ENCODE peak calls at places on chromosomes 5 and 9, in eight cellular contexts. E, M, S, B, F, I, K and U are unnamed samples.

GRCh38 chr9:28808042-28808441 is 1234.8 kb upstream of the C9orf72 start:
- DNase-seq in I (no peak), S (no peak), K (peak; percentile 1), B (no peak), E (peak; percentile 61), M (peak; percentile 78), F (peak; percentile 51), U (no peak)

GRCh38 chr5:107496466-107496865 is 174.3 kb downstream of the EFNA5 start:
- DNase-seq in S (no peak), M (no peak), I (no peak), K (no peak), E (no peak), F (no peak), B (no peak), U (no peak)

GRCh38 chr9:93020785-93021670 is 37.5 kb upstream of the SUSD3 start:
- DNase-seq in I (peak; percentile 68), B (no peak), S (no peak), E (no peak), M (peak; percentile 6), F (no peak), K (no peak), U (no peak)

GRCh38 chr5:174688441-174689354 is 35.7 kb upstream of the MSX2 start:
- DNase-seq in M (no peak), F (no peak), I (no peak), E (no peak), S (no peak), B (no peak), K (no peak), U (no peak)

GRCh38 chr5:154010660-154011059 is 28.1 kb downstream of the FAM114A2 start:
- DNase-seq in K (no peak), I (no peak), F (no peak), E (no peak), B (no peak), S (no peak), M (peak; percentile 30), U (no peak)

GRCh38 chr9:108088916-108089315 is 599.3 kb upstream of the KLF4 start:
- DNase-seq in I (no peak), K (no peak), M (no peak), B (no peak), E (no peak), S (no peak), F (no peak), U (no peak)

GRCh38 chr5:72452515-72453259 is 54.5 kb downstream of the ZNF366 start:
- DNase-seq in F (peak; percentile 17), I (no peak), B (no peak), M (peak; percentile 86), E (no peak), K (peak; percentile 93), S (no peak), U (no peak)

GRCh38 chr9:95772320-95773060 is 103.0 kb upstream of the ERCC6L2 start:
- DNase-seq in S (no peak), I (no peak), F (no peak), M (peak; percentile 17), E (peak; percentile 16), B (no peak), K (peak; percentile 67), U (no peak)

GRCh38 chr5:88390007-88390385 is 121.4 kb upstream of the TMEM161B start:
- DNase-seq in S (no peak), E (peak; percentile 33), I (no peak), K (no peak), F (no peak), B (no peak), M (no peak), U (no peak)

GRCh38 chr5:127830829-127831598 is 127.8 kb downstream of the CCDC192 start:
- DNase-seq in I (no peak), E (no peak), F (no peak), B (no peak), K (no peak), M (no peak), S (no peak), U (no peak)

GRCh38 chr5:129271309-129271708 is 176.8 kb downstream of the ISOC1 start:
- DNase-seq in K (no peak), E (peak; percentile 14), I (no peak), S (no peak), B (no peak), F (no peak), M (peak; percentile 19), U (no peak)

GRCh38 chr5:108382784-108383358 is 973 bp upstream of the FBXL17 start:
- DNase-seq in F (peak; percentile 63), M (no peak), E (no peak), S (no peak), K (no peak), B (no peak), I (peak; percentile 24), U (no peak)

GRCh38 chr5:5588386-5588785 is 165.9 kb downstream of the ICE1 start:
- DNase-seq in K (no peak), I (no peak), E (no peak), B (no peak), F (no peak), M (no peak), S (no peak), U (no peak)

GRCh38 chr5:134567651-134568338 is 42.3 kb downstream of the JADE2 start:
- DNase-seq in M (peak; percentile 28), K (peak; percentile 79), F (no peak), E (no peak), B (no peak), I (no peak), S (no peak), U (no peak)

GRCh38 chr5:41095324-41096101 is 24.4 kb upstream of the MROH2B start:
- DNase-seq in B (no peak), S (no peak), K (no peak), M (no peak), I (no peak), E (no peak), F (no peak), U (no peak)

GRCh38 chr9:20570756-20571155 is 51.5 kb downstream of the MLLT3 start:
- DNase-seq in B (no peak), K (peak; percentile 42), I (no peak), S (no peak), M (peak; percentile 62), F (no peak), E (no peak), U (no peak)

GRCh38 chr5:96816430-96816939 is 8.7 kb upstream of the ERAP1 start:
- DNase-seq in F (no peak), S (no peak), M (peak; percentile 59), E (no peak), K (peak; percentile 32), I (peak; percentile 74), B (no peak), U (peak; percentile 90)

GRCh38 chr9:135070198-135070951 is 17.1 kb upstream of the OLFM1 start:
- DNase-seq in M (no peak), F (no peak), E (peak; percentile 73), S (no peak), I (no peak), B (no peak), K (no peak), U (no peak)

GRCh38 chr5:100827481-100827889 is 75.6 kb downstream of the ST8SIA4 start:
- DNase-seq in M (peak; percentile 72), E (no peak), I (no peak), S (no peak), F (no peak), B (no peak), K (peak; percentile 37), U (no peak)

GRCh38 chr5:56259002-56259511 is 25.9 kb upstream of the ANKRD55 start:
- DNase-seq in I (no peak), M (peak; percentile 52), E (no peak), S (no peak), K (peak; percentile 78), B (no peak), F (peak; percentile 93), U (peak; percentile 55)

GRCh38 chr9:137366891-137367381 is 56.0 kb downstream of the EXD3 start:
- DNase-seq in I (no peak), B (no peak), S (no peak), F (no peak), M (no peak), E (no peak), K (no peak), U (no peak)

GRCh38 chr5:173884402-173885053 is 3.6 kb upstream of the CPEB4 start:
- DNase-seq in I (peak; percentile 72), F (no peak), B (no peak), S (no peak), E (no peak), M (no peak), K (no peak), U (peak; percentile 67)

GRCh38 chr5:173412151-173412550 is 83.9 kb upstream of the STC2 start:
- DNase-seq in F (no peak), I (no peak), M (no peak), S (no peak), B (no peak), E (no peak), K (no peak), U (no peak)

GRCh38 chr9:37592108-37592951 is at the start of gene TOMM5:
- DNase-seq in S (peak; percentile 80), E (peak; percentile 96), F (peak; percentile 86), M (peak; percentile 86), B (peak; percentile 77), I (peak; percentile 95), K (peak; percentile 91), U (peak; percentile 76)

GRCh38 chr5:174614500-174615135 is 109.8 kb upstream of the MSX2 start:
- DNase-seq in F (no peak), E (no peak), S (no peak), K (no peak), I (no peak), M (no peak), B (no peak), U (no peak)

GRCh38 chr5:74541381-74541781 is 99.1 kb downstream of the ENC1 start:
- DNase-seq in B (no peak), S (no peak), I (no peak), E (no peak), F (no peak), K (peak; percentile 72), M (peak; percentile 4), U (no peak)

GRCh38 chr5:80998590-80998979 is 38.4 kb downstream of the RASGRF2 start:
- DNase-seq in S (no peak), F (no peak), I (peak; percentile 28), B (no peak), K (peak; percentile 7), M (no peak), E (no peak), U (no peak)

GRCh38 chr5:172351240-172351778 is 67.7 kb upstream of the UBTD2 start:
- DNase-seq in I (no peak), F (no peak), E (no peak), B (no peak), M (no peak), S (no peak), K (no peak), U (no peak)

GRCh38 chr5:73948289-73948688 is 322.3 kb downstream of the ARHGEF28 start:
- DNase-seq in K (no peak), M (no peak), I (no peak), S (no peak), E (no peak), B (no peak), F (no peak), U (no peak)

GRCh38 chr5:154179846-154180710 is 10.5 kb upstream of the GALNT10 start:
- DNase-seq in M (peak; percentile 60), K (peak; percentile 57), S (no peak), I (peak; percentile 52), B (peak; percentile 23), E (peak; percentile 76), F (peak; percentile 35), U (no peak)

GRCh38 chr9:15182003-15182695 is 124.9 kb downstream of the TTC39B start:
- DNase-seq in E (no peak), S (no peak), M (no peak), F (no peak), K (no peak), B (no peak), I (no peak), U (no peak)

GRCh38 chr5:78518365-78519197 is 130.0 kb downstream of the LHFPL2 start:
- DNase-seq in K (peak; percentile 85), I (no peak), B (no peak), E (no peak), S (no peak), M (peak; percentile 83), F (peak; percentile 67), U (no peak)